ENCODE peak calls at places on chromosomes 3 and 15, in ten cellular contexts. N is cardiac fibroblast, X is cardiac muscle cell, H is AG04449, B is thyroid gland, D is choroid plexus epithelial cell, M is progenitor cell of endocrine pancreas, K is transverse colon, G is testis, F is HCT116. U is an unnamed sample.

GRCh38 chr3:53799338-53799865 is 46.8 kb downstream of the CHDH start:
- DNase-seq in N (no peak), X (no peak), H (no peak), B (no peak), D (no peak), M (no peak), K (no peak), G (no peak), F (no peak), U (no peak)

GRCh38 chr3:64355473-64355872 is 130.2 kb upstream of the PRICKLE2 start:
- DNase-seq in N (peak), X (peak), H (no peak), B (no peak), D (peak), M (no peak), K (no peak), G (no peak), F (no peak), U (no peak)

GRCh38 chr3:122030381-122031122 is 8.5 kb upstream of the ILDR1 start:
- DNase-seq in N (peak), X (no peak), H (no peak), B (no peak), D (peak), M (no peak), K (no peak), G (no peak), F (no peak), U (no peak)

GRCh38 chr3:126509565-126510322 is 7.8 kb downstream of the UROC1 start:
- DNase-seq in N (no peak), X (no peak), H (no peak), B (no peak), D (no peak), M (no peak), K (no peak), G (no peak), F (no peak), U (no peak)

GRCh38 chr15:58724471-58724870 is 25.0 kb downstream of the ADAM10 start:
- DNase-seq in N (peak), X (peak), H (no peak), B (peak), D (peak), M (no peak), K (no peak), G (no peak), F (no peak), U (no peak)

GRCh38 chr3:31553258-31553657 is 20.5 kb downstream of the STT3B start:
- DNase-seq in N (no peak), X (no peak), H (no peak), B (no peak), D (no peak), M (no peak), K (no peak), G (no peak), F (no peak), U (no peak)

GRCh38 chr3:165225604-165226003 is 29.4 kb upstream of the SLITRK3 start:
- DNase-seq in N (no peak), X (no peak), H (no peak), B (no peak), D (no peak), M (no peak), K (no peak), G (no peak), F (no peak), U (no peak)

GRCh38 chr3:172061724-172062184 is 22.4 kb downstream of the FNDC3B start:
- DNase-seq in N (peak), X (no peak), H (no peak), B (no peak), D (no peak), M (no peak), K (peak), G (no peak), F (no peak), U (no peak)

GRCh38 chr3:62318365-62318751 is 55.0 kb downstream of the FEZF2 start:
- DNase-seq in N (no peak), X (no peak), H (no peak), B (no peak), D (no peak), M (no peak), K (no peak), G (peak), F (no peak), U (no peak)

GRCh38 chr3:196632033-196632751 is 7.3 kb upstream of the NRROS start:
- DNase-seq in N (peak), X (peak), H (no peak), B (peak), D (peak), M (peak), K (peak), G (peak), F (peak), U (peak)

GRCh38 chr3:43726511-43726910 is 35.8 kb downstream of the ABHD5 start:
- DNase-seq in N (peak), X (no peak), H (no peak), B (peak), D (peak), M (no peak), K (no peak), G (no peak), F (no peak), U (no peak)

DNA sequence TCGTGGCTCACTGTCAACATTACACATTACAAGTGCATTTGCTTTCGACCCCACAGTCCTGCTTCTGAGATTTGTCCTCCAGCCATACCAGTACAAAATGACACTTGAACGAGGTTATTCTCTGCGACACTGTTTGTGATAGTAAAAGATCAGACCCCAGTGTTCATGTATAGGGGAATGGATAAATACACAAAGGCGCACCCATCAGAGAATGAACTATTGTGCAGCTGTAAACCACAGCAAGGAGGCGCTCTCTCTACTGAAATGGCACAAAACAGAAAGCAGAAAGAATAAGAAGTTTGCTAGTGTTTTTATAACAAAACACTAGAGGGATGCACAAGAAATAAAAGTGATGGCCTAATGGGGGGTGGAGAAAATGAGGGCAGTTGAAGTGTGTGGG is 4.9 kb upstream of the CHSY1 start:
- DNase-seq in N (no peak), X (no peak), H (no peak), B (no peak), D (no peak), M (no peak), K (no peak), G (no peak), F (no peak), U (no peak)
- TF ChIP-seq CTCF in N (peak), X (peak), H (no peak), B (no peak), D (peak), M (peak), K (no peak), G (no peak), F (peak), U (peak)

DNA sequence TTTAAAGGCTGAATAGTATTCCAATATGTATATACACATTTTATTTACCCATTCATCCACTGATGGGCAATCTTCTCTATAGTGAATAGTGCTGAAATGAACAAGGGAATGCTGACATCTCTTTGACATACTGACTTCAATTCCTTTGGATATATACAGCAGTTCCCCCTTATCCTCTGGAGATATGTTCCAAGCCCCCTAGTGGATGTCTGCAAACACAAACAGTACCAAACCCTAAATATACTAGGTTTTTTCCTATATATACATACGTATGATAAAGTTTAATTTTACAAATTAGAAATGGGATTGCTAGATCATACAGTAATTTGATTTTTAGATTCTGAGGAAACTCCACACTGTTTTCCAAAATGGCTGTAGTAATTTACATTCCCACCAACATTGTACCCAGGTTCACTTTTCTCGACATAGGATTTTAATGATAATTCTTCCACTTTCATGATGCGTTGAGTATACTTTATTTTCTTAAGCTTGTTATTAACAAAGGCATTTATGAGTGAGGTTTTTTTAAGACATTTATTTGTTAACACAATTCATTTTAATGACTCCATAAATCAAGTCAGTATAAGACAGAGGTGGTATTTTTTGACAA is 38.2 kb downstream of the VPS13C start:
- DNase-seq in N (no peak), X (no peak), H (no peak), B (no peak), D (peak), M (no peak), K (no peak), G (no peak), F (peak), U (no peak)
- TF ChIP-seq CTCF in N (peak), X (peak), H (peak), B (no peak), D (peak), M (peak), K (no peak), G (no peak), F (peak), U (peak)

GRCh38 chr3:66370179-66370578 is 130.6 kb downstream of the LRIG1 start:
- DNase-seq in N (no peak), X (no peak), H (no peak), B (no peak), D (no peak), M (no peak), K (no peak), G (no peak), F (no peak), U (no peak)

GRCh38 chr3:66367979-66368378 is 132.8 kb downstream of the LRIG1 start:
- DNase-seq in N (no peak), X (no peak), H (no peak), B (no peak), D (no peak), M (no peak), K (no peak), G (no peak), F (no peak), U (no peak)

GRCh38 chr3:66371432-66371831 is 129.4 kb downstream of the LRIG1 start:
- DNase-seq in N (no peak), X (no peak), H (no peak), B (no peak), D (no peak), M (no peak), K (no peak), G (no peak), F (no peak), U (no peak)

GRCh38 chr3:66376568-66376967 is 124.3 kb downstream of the LRIG1 start:
- DNase-seq in N (peak), X (peak), H (no peak), B (no peak), D (peak), M (no peak), K (peak), G (no peak), F (peak), U (no peak)

GRCh38 chr3:66372681-66373350 is 128.0 kb downstream of the LRIG1 start:
- DNase-seq in N (peak), X (peak), H (no peak), B (no peak), D (peak), M (no peak), K (peak), G (no peak), F (no peak), U (no peak)
- TF ChIP-seq CTCF in N (peak), X (no peak), H (peak), B (no peak), D (peak), M (peak), K (peak), G (no peak), F (no peak), U (no peak)

GRCh38 chr15:37291920-37292319 is 191.6 kb upstream of the MEIS2 start:
- DNase-seq in N (no peak), X (no peak), H (no peak), B (no peak), D (peak), M (no peak), K (no peak), G (no peak), F (no peak), U (no peak)

GRCh38 chr15:37289109-37289765 is 188.9 kb upstream of the MEIS2 start:
- DNase-seq in N (peak), X (peak), H (no peak), B (no peak), D (peak), M (no peak), K (no peak), G (peak), F (peak), U (no peak)
- TF ChIP-seq CTCF in N (peak), X (peak), H (peak), B (peak), D (peak), M (peak), K (no peak), G (no peak), F (peak), U (peak)